ENCODE peak calls at places on chromosomes 2 and 18, in four cellular contexts. One of them, this sample, is unnamed.

GRCh38 chr2:8551622-8552074 is 130.2 kb upstream of the ID2 start:
- ATAC-seq in T-cell: peak
- ATAC-seq in thoracic aorta: no peak
- ATAC-seq in stimulated activated naive CD8-positive, alpha-beta T cell treated with anti-CD3 and anti-CD28 coated beads, Interleukin-15, Interleukin-2, amounts not matched to agents 100 U/mL and 50 U/mL, for 24 hours: peak
- ATAC-seq in this sample: peak

GRCh38 chr2:54969940-54970338 is 80.3 kb downstream of the RTN4 start:
- ATAC-seq in thoracic aorta: no peak
- ATAC-seq in stimulated activated naive CD8-positive, alpha-beta T cell treated with anti-CD3 and anti-CD28 coated beads, Interleukin-15, Interleukin-2, amounts not matched to agents 100 U/mL and 50 U/mL, for 24 hours: no peak
- ATAC-seq in T-cell: no peak
- ATAC-seq in this sample: no peak

GRCh38 chr2:241564596-241565411 is 6.3 kb downstream of the BOK start:
- ATAC-seq in T-cell: no peak
- ATAC-seq in thoracic aorta: no peak
- ATAC-seq in stimulated activated naive CD8-positive, alpha-beta T cell treated with anti-CD3 and anti-CD28 coated beads, Interleukin-15, Interleukin-2, amounts not matched to agents 100 U/mL and 50 U/mL, for 24 hours: no peak
- ATAC-seq in this sample: peak

GRCh38 chr18:6752200-6752873 is 22.8 kb downstream of the ARHGAP28 start:
- ATAC-seq in stimulated activated naive CD8-positive, alpha-beta T cell treated with anti-CD3 and anti-CD28 coated beads, Interleukin-15, Interleukin-2, amounts not matched to agents 100 U/mL and 50 U/mL, for 24 hours: no peak
- ATAC-seq in thoracic aorta: no peak
- ATAC-seq in T-cell: no peak
- ATAC-seq in this sample: no peak

GRCh38 chr2:171344182-171344581 is 89.6 kb downstream of the METTL8 start:
- ATAC-seq in stimulated activated naive CD8-positive, alpha-beta T cell treated with anti-CD3 and anti-CD28 coated beads, Interleukin-15, Interleukin-2, amounts not matched to agents 100 U/mL and 50 U/mL, for 24 hours: no peak
- ATAC-seq in thoracic aorta: no peak
- ATAC-seq in T-cell: no peak
- ATAC-seq in this sample: no peak

GRCh38 chr2:190765386-190766173 is 115.0 kb upstream of the GLS start:
- ATAC-seq in thoracic aorta: no peak
- ATAC-seq in T-cell: no peak
- ATAC-seq in stimulated activated naive CD8-positive, alpha-beta T cell treated with anti-CD3 and anti-CD28 coated beads, Interleukin-15, Interleukin-2, amounts not matched to agents 100 U/mL and 50 U/mL, for 24 hours: peak
- ATAC-seq in this sample: no peak

GRCh38 chr2:134670955-134671354 is 47.8 kb downstream of the TMEM163 start:
- ATAC-seq in T-cell: no peak
- ATAC-seq in thoracic aorta: no peak
- ATAC-seq in stimulated activated naive CD8-positive, alpha-beta T cell treated with anti-CD3 and anti-CD28 coated beads, Interleukin-15, Interleukin-2, amounts not matched to agents 100 U/mL and 50 U/mL, for 24 hours: no peak
- ATAC-seq in this sample: no peak

GRCh38 chr2:3493610-3493997 is 25.7 kb downstream of the ADI1 start:
- ATAC-seq in stimulated activated naive CD8-positive, alpha-beta T cell treated with anti-CD3 and anti-CD28 coated beads, Interleukin-15, Interleukin-2, amounts not matched to agents 100 U/mL and 50 U/mL, for 24 hours: no peak
- ATAC-seq in thoracic aorta: peak
- ATAC-seq in T-cell: no peak
- ATAC-seq in this sample: no peak

GRCh38 chr2:88580088-88580487 is 47.2 kb downstream of the EIF2AK3 start:
- ATAC-seq in T-cell: no peak
- ATAC-seq in thoracic aorta: no peak
- ATAC-seq in stimulated activated naive CD8-positive, alpha-beta T cell treated with anti-CD3 and anti-CD28 coated beads, Interleukin-15, Interleukin-2, amounts not matched to agents 100 U/mL and 50 U/mL, for 24 hours: no peak
- ATAC-seq in this sample: no peak

GRCh38 chr2:234272069-234272850 is 221.8 kb downstream of the SPP2 start:
- ATAC-seq in T-cell: no peak
- ATAC-seq in stimulated activated naive CD8-positive, alpha-beta T cell treated with anti-CD3 and anti-CD28 coated beads, Interleukin-15, Interleukin-2, amounts not matched to agents 100 U/mL and 50 U/mL, for 24 hours: peak
- ATAC-seq in thoracic aorta: no peak
- ATAC-seq in this sample: no peak

GRCh38 chr2:1041012-1041805 is 90.6 kb downstream of the SNTG2 start:
- ATAC-seq in thoracic aorta: no peak
- ATAC-seq in stimulated activated naive CD8-positive, alpha-beta T cell treated with anti-CD3 and anti-CD28 coated beads, Interleukin-15, Interleukin-2, amounts not matched to agents 100 U/mL and 50 U/mL, for 24 hours: no peak
- ATAC-seq in T-cell: no peak
- ATAC-seq in this sample: no peak

GRCh38 chr2:33498291-33498956 is 22.0 kb downstream of the RASGRP3 start:
- ATAC-seq in stimulated activated naive CD8-positive, alpha-beta T cell treated with anti-CD3 and anti-CD28 coated beads, Interleukin-15, Interleukin-2, amounts not matched to agents 100 U/mL and 50 U/mL, for 24 hours: peak
- ATAC-seq in thoracic aorta: no peak
- ATAC-seq in T-cell: no peak
- ATAC-seq in this sample: peak

GRCh38 chr2:175366814-175367213 is 185.3 kb upstream of the ATP5MC3 start:
- ATAC-seq in thoracic aorta: no peak
- ATAC-seq in stimulated activated naive CD8-positive, alpha-beta T cell treated with anti-CD3 and anti-CD28 coated beads, Interleukin-15, Interleukin-2, amounts not matched to agents 100 U/mL and 50 U/mL, for 24 hours: peak
- ATAC-seq in T-cell: no peak
- ATAC-seq in this sample: no peak

GRCh38 chr18:43671431-43671830 is 394.1 kb upstream of the SYT4 start:
- ATAC-seq in stimulated activated naive CD8-positive, alpha-beta T cell treated with anti-CD3 and anti-CD28 coated beads, Interleukin-15, Interleukin-2, amounts not matched to agents 100 U/mL and 50 U/mL, for 24 hours: no peak
- ATAC-seq in T-cell: no peak
- ATAC-seq in thoracic aorta: no peak
- ATAC-seq in this sample: no peak

GRCh38 chr18:77208969-77209368 is 40.7 kb upstream of the GALR1 start:
- ATAC-seq in stimulated activated naive CD8-positive, alpha-beta T cell treated with anti-CD3 and anti-CD28 coated beads, Interleukin-15, Interleukin-2, amounts not matched to agents 100 U/mL and 50 U/mL, for 24 hours: peak
- ATAC-seq in thoracic aorta: no peak
- ATAC-seq in T-cell: peak
- ATAC-seq in this sample: peak

GRCh38 chr2:190214434-190215194 is 105.0 kb downstream of the HIBCH start:
- ATAC-seq in stimulated activated naive CD8-positive, alpha-beta T cell treated with anti-CD3 and anti-CD28 coated beads, Interleukin-15, Interleukin-2, amounts not matched to agents 100 U/mL and 50 U/mL, for 24 hours: no peak
- ATAC-seq in T-cell: peak
- ATAC-seq in thoracic aorta: no peak
- ATAC-seq in this sample: no peak

GRCh38 chr2:220660277-220661155 is 911.6 kb downstream of the EPHA4 start:
- ATAC-seq in T-cell: no peak
- ATAC-seq in stimulated activated naive CD8-positive, alpha-beta T cell treated with anti-CD3 and anti-CD28 coated beads, Interleukin-15, Interleukin-2, amounts not matched to agents 100 U/mL and 50 U/mL, for 24 hours: no peak
- ATAC-seq in thoracic aorta: no peak
- ATAC-seq in this sample: no peak

GRCh38 chr18:57727952-57728807 is 74.9 kb downstream of the ATP8B1 start:
- ATAC-seq in stimulated activated naive CD8-positive, alpha-beta T cell treated with anti-CD3 and anti-CD28 coated beads, Interleukin-15, Interleukin-2, amounts not matched to agents 100 U/mL and 50 U/mL, for 24 hours: peak
- ATAC-seq in T-cell: no peak
- ATAC-seq in thoracic aorta: peak
- ATAC-seq in this sample: peak

This sample was measured in stimulated activated memory B cell treated with anti-CD40 and anti-IgM and Interleukin-4, amounts not matched to agents 10 μg/mL and 1 μg/mL and 100 μg/mL, for 72 hours.